ENCODE peak calls at places on chromosome 19, in ten cellular contexts. M, E, P, X, O, S, H, Z, R and I are unnamed samples.

GRCh38 chr19:17751103-17751911 is at the start of gene FCHO1:
- DNase-seq in M (no peak), O (no peak), R (peak; percentile 83), Z (peak; percentile 84), P (peak; percentile 82), X (peak; percentile 80), S (peak; percentile 42), H (no peak), E (no peak), I (peak; percentile 27)

GRCh38 chr19:3375221-3376088 is 9.1 kb downstream of the NFIC start:
- DNase-seq in O (no peak), S (peak; percentile 84), M (peak; percentile 56), E (peak; percentile 65), X (no peak), H (no peak), R (no peak), P (no peak), Z (peak; percentile 94), I (peak; percentile 91)

GRCh38 chr19:53254451-53255341 is at the start of gene ZNF677:
- DNase-seq in H (peak; percentile 95), S (peak; percentile 95), M (peak; percentile 77), R (peak; percentile 73), E (peak; percentile 94), P (peak; percentile 75), O (no peak), Z (peak; percentile 98), X (peak; percentile 57), I (peak; percentile 91)

GRCh38 chr19:17138937-17139598 is 63.5 kb downstream of the MYO9B start:
- DNase-seq in R (no peak), M (no peak), O (no peak), Z (no peak), X (no peak), H (no peak), P (no peak), E (peak; percentile 21), S (peak; percentile 65), I (peak; percentile 89)

GRCh38 chr19:661427-662196 is 1.4 kb downstream of the RNF126 start:
- DNase-seq in S (no peak), X (no peak), E (peak; percentile 42), R (peak; percentile 67), M (no peak), Z (no peak), P (peak; percentile 59), O (no peak), H (peak; percentile 46), I (no peak)

GRCh38 chr19:4186087-4186993 is 3.9 kb downstream of the ANKRD24 start:
- DNase-seq in P (peak; percentile 65), O (peak; percentile 39), H (peak; percentile 84), R (peak; percentile 76), M (peak; percentile 44), E (peak; percentile 83), S (peak; percentile 65), X (peak; percentile 43), Z (no peak), I (peak; percentile 79)

GRCh38 chr19:11247391-11247790 is 8.0 kb downstream of the ANGPTL8 start:
- DNase-seq in O (no peak), P (no peak), M (no peak), S (peak; percentile 91), X (no peak), R (no peak), H (no peak), Z (peak; percentile 90), E (no peak), I (peak; percentile 43)

GRCh38 chr19:55585658-55586339 is 5.2 kb upstream of the ZNF579 start:
- DNase-seq in H (peak; percentile 52), Z (peak; percentile 94), M (peak; percentile 53), P (peak; percentile 40), R (peak; percentile 29), E (peak; percentile 96), S (peak; percentile 87), X (peak; percentile 44), O (no peak), I (peak; percentile 68)

GRCh38 chr19:4635763-4636135 is 3.6 kb upstream of the TNFAIP8L1 start:
- DNase-seq in P (no peak), H (no peak), M (no peak), E (no peak), X (no peak), O (no peak), R (no peak), Z (no peak), S (no peak), I (no peak)

GRCh38 chr19:6063576-6063961 is 46.7 kb downstream of the RFX2 start:
- DNase-seq in Z (peak; percentile 51), S (no peak), O (no peak), M (no peak), H (no peak), X (no peak), P (no peak), E (no peak), R (no peak), I (no peak)

GRCh38 chr19:4305253-4305612 is 835 bp downstream of the FSD1 start:
- DNase-seq in M (no peak), O (no peak), H (no peak), E (no peak), Z (no peak), P (no peak), S (no peak), X (no peak), R (no peak), I (no peak)

GRCh38 chr19:8251025-8251472 is 41.9 kb downstream of the CERS4 start:
- DNase-seq in S (peak; percentile 83), R (no peak), P (no peak), H (peak; percentile 0), X (no peak), O (no peak), E (peak; percentile 59), M (no peak), Z (no peak), I (peak; percentile 75)

GRCh38 chr19:10603084-10603872 is 16.2 kb upstream of the AP1M2 start:
- DNase-seq in H (no peak), M (no peak), S (peak; percentile 34), X (peak; percentile 84), E (peak; percentile 49), P (peak; percentile 66), O (no peak), Z (peak; percentile 81), R (peak; percentile 80), I (peak; percentile 22)

GRCh38 chr19:33622505-33622808 is 704 bp downstream of the CHST8 start:
- DNase-seq in Z (peak; percentile 58), S (no peak), M (no peak), H (no peak), X (no peak), R (no peak), P (no peak), E (peak; percentile 39), O (no peak), I (no peak)

GRCh38 chr19:44666852-44667251 is 4.4 kb upstream of the CEACAM19 start:
- DNase-seq in H (no peak), Z (no peak), E (no peak), R (no peak), S (no peak), X (no peak), O (no peak), P (no peak), M (no peak), I (no peak)

GRCh38 chr19:30374791-30375650 is 2.8 kb downstream of the ZNF536 start:
- DNase-seq in O (no peak), H (peak; percentile 35), Z (no peak), E (peak; percentile 36), R (no peak), S (no peak), X (no peak), M (no peak), P (no peak), I (no peak)

GRCh38 chr19:46951236-46951986 is 68.2 kb upstream of the NPAS1 start:
- DNase-seq in Z (no peak), H (peak; percentile 55), M (no peak), R (no peak), S (no peak), E (peak; percentile 64), P (no peak), X (no peak), O (no peak), I (no peak)